ENCODE peak calls at places on chromosome 17, in nine cellular contexts. One of them, this sample, is unnamed.

GRCh38 chr17:44969144-44969780 is 1.2 kb upstream of the C1QL1 start:
- DNase-seq in left ventricle myocardium inferior: no peak
- DNase-seq in fibroblast of lung: no peak
- DNase-seq in H1: peak
- DNase-seq in brain microvascular endothelial cell: no peak
- DNase-seq in hepatocyte: no peak
- DNase-seq in uterus: no peak
- DNase-seq in heart right ventricle: no peak
- DNase-seq in epithelial cell of proximal tubule: no peak
- DNase-seq in this sample: no peak

GRCh38 chr17:78735832-78736525 is 46.1 kb downstream of the CYTH1 start:
- DNase-seq in left ventricle myocardium inferior: no peak
- DNase-seq in fibroblast of lung: peak
- DNase-seq in H1: no peak
- DNase-seq in brain microvascular endothelial cell: no peak
- DNase-seq in hepatocyte: peak
- DNase-seq in uterus: no peak
- DNase-seq in heart right ventricle: no peak
- DNase-seq in epithelial cell of proximal tubule: no peak
- DNase-seq in this sample: peak

GRCh38 chr17:40017422-40018080 is 2.3 kb downstream of the CSF3 start:
- DNase-seq in left ventricle myocardium inferior: peak
- DNase-seq in fibroblast of lung: no peak
- DNase-seq in H1: no peak
- DNase-seq in brain microvascular endothelial cell: no peak
- DNase-seq in hepatocyte: no peak
- DNase-seq in uterus: peak
- DNase-seq in heart right ventricle: peak
- DNase-seq in epithelial cell of proximal tubule: no peak
- DNase-seq in this sample: no peak

GRCh38 chr17:52030096-52030495 is 128.4 kb downstream of the CA10 start:
- DNase-seq in left ventricle myocardium inferior: no peak
- DNase-seq in fibroblast of lung: no peak
- DNase-seq in H1: no peak
- DNase-seq in brain microvascular endothelial cell: no peak
- DNase-seq in hepatocyte: no peak
- DNase-seq in uterus: no peak
- DNase-seq in heart right ventricle: no peak
- DNase-seq in epithelial cell of proximal tubule: no peak
- DNase-seq in this sample: no peak

GRCh38 chr17:67671492-67671891 is 46.2 kb upstream of the NOL11 start:
- DNase-seq in left ventricle myocardium inferior: no peak
- DNase-seq in fibroblast of lung: peak
- DNase-seq in H1: no peak
- DNase-seq in brain microvascular endothelial cell: no peak
- DNase-seq in hepatocyte: no peak
- DNase-seq in uterus: no peak
- DNase-seq in heart right ventricle: no peak
- DNase-seq in epithelial cell of proximal tubule: no peak
- DNase-seq in this sample: peak

GRCh38 chr17:82065193-82065637 is 389 bp downstream of the DUS1L start:
- DNase-seq in left ventricle myocardium inferior: no peak
- DNase-seq in fibroblast of lung: peak
- DNase-seq in H1: no peak
- DNase-seq in brain microvascular endothelial cell: no peak
- DNase-seq in hepatocyte: peak
- DNase-seq in uterus: no peak
- DNase-seq in heart right ventricle: peak
- DNase-seq in epithelial cell of proximal tubule: no peak
- DNase-seq in this sample: no peak

GRCh38 chr17:77772461-77772897 is 186.0 kb upstream of the TNRC6C start:
- DNase-seq in left ventricle myocardium inferior: peak
- DNase-seq in fibroblast of lung: peak
- DNase-seq in H1: peak
- DNase-seq in brain microvascular endothelial cell: peak
- DNase-seq in hepatocyte: peak
- DNase-seq in uterus: peak
- DNase-seq in heart right ventricle: peak
- DNase-seq in epithelial cell of proximal tubule: no peak
- DNase-seq in this sample: peak

GRCh38 chr17:21362331-21362931 is 13.7 kb upstream of the KCNJ12 start:
- DNase-seq in left ventricle myocardium inferior: no peak
- DNase-seq in fibroblast of lung: no peak
- DNase-seq in H1: no peak
- DNase-seq in brain microvascular endothelial cell: no peak
- DNase-seq in hepatocyte: no peak
- DNase-seq in uterus: no peak
- DNase-seq in heart right ventricle: no peak
- DNase-seq in epithelial cell of proximal tubule: no peak
- DNase-seq in this sample: no peak

GRCh38 chr17:63623786-63624185 is 1.6 kb downstream of the MAP3K3 start:
- DNase-seq in left ventricle myocardium inferior: no peak
- DNase-seq in fibroblast of lung: no peak
- DNase-seq in H1: no peak
- DNase-seq in brain microvascular endothelial cell: no peak
- DNase-seq in hepatocyte: no peak
- DNase-seq in uterus: no peak
- DNase-seq in heart right ventricle: no peak
- DNase-seq in epithelial cell of proximal tubule: no peak
- DNase-seq in this sample: no peak

GRCh38 chr17:63626551-63627228 is 4.5 kb downstream of the MAP3K3 start:
- DNase-seq in left ventricle myocardium inferior: no peak
- DNase-seq in fibroblast of lung: peak
- DNase-seq in H1: no peak
- DNase-seq in brain microvascular endothelial cell: no peak
- DNase-seq in hepatocyte: no peak
- DNase-seq in uterus: no peak
- DNase-seq in heart right ventricle: no peak
- DNase-seq in epithelial cell of proximal tubule: no peak
- DNase-seq in this sample: peak

GRCh38 chr17:63621229-63621683 is 961 bp upstream of the MAP3K3 start:
- DNase-seq in left ventricle myocardium inferior: no peak
- DNase-seq in fibroblast of lung: no peak
- DNase-seq in H1: no peak
- DNase-seq in brain microvascular endothelial cell: no peak
- DNase-seq in hepatocyte: no peak
- DNase-seq in uterus: no peak
- DNase-seq in heart right ventricle: no peak
- DNase-seq in epithelial cell of proximal tubule: no peak
- DNase-seq in this sample: no peak

GRCh38 chr17:63622571-63623390 is 564 bp downstream of the MAP3K3 start:
- DNase-seq in left ventricle myocardium inferior: peak
- DNase-seq in fibroblast of lung: peak
- DNase-seq in H1: peak
- DNase-seq in brain microvascular endothelial cell: peak
- DNase-seq in hepatocyte: peak
- DNase-seq in uterus: peak
- DNase-seq in heart right ventricle: peak
- DNase-seq in epithelial cell of proximal tubule: no peak
- DNase-seq in this sample: peak

DNA sequence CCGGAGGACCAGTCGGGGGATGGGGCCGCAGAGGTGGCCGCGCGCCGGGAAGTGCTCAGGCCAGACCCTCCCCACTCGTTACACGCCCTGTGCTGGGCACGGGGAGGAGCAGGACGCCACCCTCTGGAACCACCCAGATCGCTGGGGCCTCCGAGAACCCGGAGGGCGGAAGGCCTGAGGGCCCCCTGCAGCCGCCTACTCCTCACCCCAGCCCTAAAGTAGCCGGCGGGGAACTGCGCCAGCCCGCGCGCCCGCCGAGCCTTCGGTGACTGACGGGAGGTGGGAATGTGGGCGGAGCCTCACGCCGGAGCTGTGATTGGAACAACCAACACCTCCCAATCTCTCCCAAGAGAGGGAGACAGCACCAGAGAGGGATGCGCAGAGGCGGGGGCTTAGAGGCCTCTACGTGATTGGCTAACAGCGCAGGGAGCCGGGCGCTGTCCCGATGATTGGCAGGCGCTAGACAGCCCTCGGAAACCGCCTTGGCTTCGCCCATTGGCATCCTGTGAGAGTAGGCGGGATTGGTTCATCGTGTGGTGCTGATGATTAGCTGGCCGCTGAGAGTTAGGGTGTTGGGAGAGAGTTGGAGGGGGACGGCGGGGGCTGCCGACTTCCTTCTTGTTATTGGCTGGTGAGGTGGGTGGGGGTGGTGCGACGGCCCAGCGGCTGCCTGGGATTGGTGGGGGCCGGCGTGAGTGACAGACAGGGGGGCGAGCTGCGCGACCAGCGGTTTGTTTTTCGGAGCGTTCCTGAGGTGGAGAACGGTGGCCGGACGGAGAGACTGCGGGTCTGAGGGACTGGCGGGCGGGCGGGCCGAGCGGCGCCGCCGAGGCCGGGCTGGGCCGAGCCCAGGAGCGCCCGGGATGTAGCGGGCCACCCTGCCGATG is at the start of gene MAP3K3:
- DNase-seq in left ventricle myocardium inferior: peak
- DNase-seq in fibroblast of lung: peak
- DNase-seq in H1: peak
- DNase-seq in brain microvascular endothelial cell: peak
- DNase-seq in hepatocyte: peak
- DNase-seq in uterus: peak
- DNase-seq in heart right ventricle: peak
- DNase-seq in epithelial cell of proximal tubule: peak
- DNase-seq in this sample: peak
- TF ChIP-seq CTCF in left ventricle myocardium inferior: peak
- TF ChIP-seq CTCF in fibroblast of lung: peak
- TF ChIP-seq CTCF in H1: no peak
- TF ChIP-seq CTCF in brain microvascular endothelial cell: peak
- TF ChIP-seq CTCF in hepatocyte: peak
- TF ChIP-seq CTCF in uterus: peak
- TF ChIP-seq CTCF in heart right ventricle: peak
- TF ChIP-seq CTCF in epithelial cell of proximal tubule: peak
- TF ChIP-seq CTCF in this sample: no peak

GRCh38 chr17:5209396-5209795 is 17.7 kb upstream of the ZNF594 start:
- DNase-seq in left ventricle myocardium inferior: no peak
- DNase-seq in fibroblast of lung: peak
- DNase-seq in H1: no peak
- DNase-seq in brain microvascular endothelial cell: peak
- DNase-seq in hepatocyte: no peak
- DNase-seq in uterus: no peak
- DNase-seq in heart right ventricle: no peak
- DNase-seq in epithelial cell of proximal tubule: no peak
- DNase-seq in this sample: no peak

GRCh38 chr17:5210091-5210490 is 18.4 kb upstream of the ZNF594 start:
- DNase-seq in left ventricle myocardium inferior: no peak
- DNase-seq in fibroblast of lung: no peak
- DNase-seq in H1: no peak
- DNase-seq in brain microvascular endothelial cell: no peak
- DNase-seq in hepatocyte: no peak
- DNase-seq in uterus: no peak
- DNase-seq in heart right ventricle: no peak
- DNase-seq in epithelial cell of proximal tubule: no peak
- DNase-seq in this sample: no peak

GRCh38 chr17:5210853-5211252 is 19.2 kb upstream of the ZNF594 start:
- DNase-seq in left ventricle myocardium inferior: no peak
- DNase-seq in fibroblast of lung: no peak
- DNase-seq in H1: no peak
- DNase-seq in brain microvascular endothelial cell: no peak
- DNase-seq in hepatocyte: no peak
- DNase-seq in uterus: no peak
- DNase-seq in heart right ventricle: no peak
- DNase-seq in epithelial cell of proximal tubule: no peak
- DNase-seq in this sample: no peak

GRCh38 chr17:5211458-5211857 is 19.8 kb upstream of the ZNF594 start:
- DNase-seq in left ventricle myocardium inferior: no peak
- DNase-seq in fibroblast of lung: no peak
- DNase-seq in H1: no peak
- DNase-seq in brain microvascular endothelial cell: no peak
- DNase-seq in hepatocyte: no peak
- DNase-seq in uterus: no peak
- DNase-seq in heart right ventricle: no peak
- DNase-seq in epithelial cell of proximal tubule: no peak
- DNase-seq in this sample: no peak
- H3K4me3 ChIP-seq in left ventricle myocardium inferior: no peak
- H3K4me3 ChIP-seq in fibroblast of lung: no peak
- H3K4me3 ChIP-seq in H1: no peak
- H3K4me3 ChIP-seq in brain microvascular endothelial cell: no peak
- H3K4me3 ChIP-seq in hepatocyte: no peak
- H3K4me3 ChIP-seq in uterus: no peak
- H3K4me3 ChIP-seq in heart right ventricle: no peak
- H3K4me3 ChIP-seq in epithelial cell of proximal tubule: no peak
- H3K4me3 ChIP-seq in this sample: no peak

DNA sequence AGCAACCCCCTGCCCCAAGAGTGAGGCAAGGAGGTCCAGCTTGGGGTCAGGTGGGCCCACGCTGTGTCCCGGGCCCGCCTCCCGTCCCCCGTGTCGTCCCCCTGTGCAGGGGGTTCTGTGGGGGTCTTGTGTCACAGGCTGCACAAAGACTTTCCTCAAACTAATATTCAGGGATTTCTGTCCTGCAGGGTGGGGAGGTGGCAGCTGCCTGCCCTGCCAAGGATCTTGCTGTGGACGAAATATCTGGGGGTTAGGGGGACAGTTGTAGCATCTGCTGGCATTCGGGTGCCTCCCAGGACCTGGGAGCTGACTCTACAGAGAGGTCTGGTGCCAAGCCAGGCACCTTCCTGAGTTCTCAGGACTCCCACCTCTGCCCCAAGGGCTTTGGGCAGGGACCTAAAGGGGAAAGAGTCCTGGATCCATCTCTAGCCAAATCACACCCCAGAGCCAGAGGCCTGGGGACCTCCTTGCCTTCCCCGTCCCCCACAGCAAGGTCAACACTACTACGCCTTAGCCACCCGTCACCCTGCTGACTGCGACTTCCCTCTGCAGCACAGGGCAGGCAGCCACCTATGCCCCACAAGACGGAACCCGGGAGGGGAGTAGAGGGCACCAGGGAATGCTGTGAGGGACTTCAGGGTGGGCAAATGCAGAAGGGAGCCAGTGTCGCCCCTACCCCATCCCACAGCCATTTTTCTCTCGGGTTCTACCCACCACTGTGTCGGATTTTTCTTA is 59.3 kb downstream of the TMEM132E start:
- DNase-seq in left ventricle myocardium inferior: no peak
- DNase-seq in fibroblast of lung: no peak
- DNase-seq in H1: no peak
- DNase-seq in brain microvascular endothelial cell: no peak
- DNase-seq in hepatocyte: no peak
- DNase-seq in uterus: no peak
- DNase-seq in heart right ventricle: no peak
- DNase-seq in epithelial cell of proximal tubule: no peak
- DNase-seq in this sample: no peak
- TF ChIP-seq CTCF in left ventricle myocardium inferior: peak
- TF ChIP-seq CTCF in fibroblast of lung: peak
- TF ChIP-seq CTCF in H1: no peak
- TF ChIP-seq CTCF in brain microvascular endothelial cell: no peak
- TF ChIP-seq CTCF in hepatocyte: no peak
- TF ChIP-seq CTCF in uterus: no peak
- TF ChIP-seq CTCF in heart right ventricle: no peak
- TF ChIP-seq CTCF in epithelial cell of proximal tubule: no peak
- TF ChIP-seq CTCF in this sample: no peak

GRCh38 chr17:58329035-58329807 is 626 bp upstream of the TSPOAP1 start:
- DNase-seq in left ventricle myocardium inferior: peak
- DNase-seq in fibroblast of lung: no peak
- DNase-seq in H1: peak
- DNase-seq in brain microvascular endothelial cell: no peak
- DNase-seq in hepatocyte: no peak
- DNase-seq in uterus: no peak
- DNase-seq in heart right ventricle: no peak
- DNase-seq in epithelial cell of proximal tubule: no peak
- DNase-seq in this sample: no peak

GRCh38 chr17:58330997-58331814 is 2.6 kb upstream of the TSPOAP1 start:
- DNase-seq in left ventricle myocardium inferior: peak
- DNase-seq in fibroblast of lung: no peak
- DNase-seq in H1: no peak
- DNase-seq in brain microvascular endothelial cell: no peak
- DNase-seq in hepatocyte: no peak
- DNase-seq in uterus: no peak
- DNase-seq in heart right ventricle: no peak
- DNase-seq in epithelial cell of proximal tubule: no peak
- DNase-seq in this sample: no peak

GRCh38 chr17:58328195-58329034 is at the start of gene TSPOAP1:
- DNase-seq in left ventricle myocardium inferior: peak
- DNase-seq in fibroblast of lung: no peak
- DNase-seq in H1: peak
- DNase-seq in brain microvascular endothelial cell: no peak
- DNase-seq in hepatocyte: no peak
- DNase-seq in uterus: no peak
- DNase-seq in heart right ventricle: no peak
- DNase-seq in epithelial cell of proximal tubule: no peak
- DNase-seq in this sample: no peak

GRCh38 chr17:58330544-58330996 is 2.0 kb upstream of the TSPOAP1 start:
- DNase-seq in left ventricle myocardium inferior: peak
- DNase-seq in fibroblast of lung: no peak
- DNase-seq in H1: no peak
- DNase-seq in brain microvascular endothelial cell: no peak
- DNase-seq in hepatocyte: no peak
- DNase-seq in uterus: no peak
- DNase-seq in heart right ventricle: no peak
- DNase-seq in epithelial cell of proximal tubule: no peak
- DNase-seq in this sample: no peak

GRCh38 chr17:58329808-58330543 is 1.4 kb upstream of the TSPOAP1 start:
- DNase-seq in left ventricle myocardium inferior: no peak
- DNase-seq in fibroblast of lung: no peak
- DNase-seq in H1: no peak
- DNase-seq in brain microvascular endothelial cell: no peak
- DNase-seq in hepatocyte: no peak
- DNase-seq in uterus: no peak
- DNase-seq in heart right ventricle: no peak
- DNase-seq in epithelial cell of proximal tubule: no peak
- DNase-seq in this sample: no peak
- H3K4me3 ChIP-seq in left ventricle myocardium inferior: peak
- H3K4me3 ChIP-seq in fibroblast of lung: no peak
- H3K4me3 ChIP-seq in H1: no peak
- H3K4me3 ChIP-seq in brain microvascular endothelial cell: no peak
- H3K4me3 ChIP-seq in hepatocyte: no peak
- H3K4me3 ChIP-seq in uterus: no peak
- H3K4me3 ChIP-seq in heart right ventricle: peak
- H3K4me3 ChIP-seq in epithelial cell of proximal tubule: no peak
- H3K4me3 ChIP-seq in this sample: no peak

This sample was measured in cardiac fibroblast.